ENCODE peak calls at places on chromosomes 13 and 19, in four cellular contexts. X is tibial nerve, M is heart left ventricle, O is body of pancreas. R is an unnamed sample.
A peak's percentile ranks its signal among the peaks of the same experiment; 100 is the strongest.

GRCh38 chr19:53553865-53554791 is 16.2 kb downstream of the ZNF331 start:
- DNase-seq in X (peak; percentile 79), M (peak; percentile 92), O (peak; percentile 81), R (peak; percentile 85)

GRCh38 chr13:113369881-113370280 is 6.0 kb upstream of the GRTP1 start:
- DNase-seq in X (no peak), M (no peak), O (no peak), R (no peak)

GRCh38 chr19:55452381-55453325 is 8.8 kb downstream of the ISOC2 start:
- DNase-seq in X (peak; percentile 43), M (peak; percentile 79), O (peak; percentile 45), R (peak; percentile 70)

GRCh38 chr13:47220453-47221150 is 323.7 kb upstream of the HTR2A start:
- DNase-seq in X (no peak), M (no peak), O (no peak), R (no peak)

GRCh38 chr13:51733656-51734334 is 70.2 kb downstream of the DHRS12 start:
- DNase-seq in X (no peak), M (no peak), O (no peak), R (no peak)

GRCh38 chr19:36266375-36266961 is 51.6 kb downstream of the ZNF146 start:
- DNase-seq in X (no peak), M (peak; percentile 83), O (no peak), R (no peak)

GRCh38 chr19:2575734-2576481 is 100.0 kb downstream of the GADD45B start:
- DNase-seq in X (peak; percentile 85), M (peak; percentile 91), O (peak; percentile 50), R (peak; percentile 70)

GRCh38 chr13:98435356-98435755 is 141.6 kb downstream of the STK24 start:
- DNase-seq in X (no peak), M (no peak), O (no peak), R (no peak)

GRCh38 chr13:51881296-51881695 is 19.5 kb downstream of the CCDC70 start:
- DNase-seq in X (no peak), M (no peak), O (no peak), R (no peak)

GRCh38 chr19:56547535-56547934 is 8.8 kb downstream of the ZFP28 start:
- DNase-seq in X (no peak), M (no peak), O (no peak), R (no peak)

GRCh38 chr19:18417250-18418033 is 1.8 kb upstream of the SSBP4 start:
- DNase-seq in X (peak; percentile 63), M (peak; percentile 90), O (peak; percentile 46), R (peak; percentile 50)

GRCh38 chr19:8212212-8212611 is 3.0 kb downstream of the CERS4 start:
- DNase-seq in X (no peak), M (no peak), O (no peak), R (no peak)

GRCh38 chr13:45718992-45719391 is 16.9 kb downstream of the CBY2 start:
- DNase-seq in X (no peak), M (no peak), O (no peak), R (no peak)

GRCh38 chr13:98443329-98443728 is 133.6 kb downstream of the STK24 start:
- DNase-seq in X (no peak), M (no peak), O (no peak), R (no peak)

GRCh38 chr19:38616265-38616664 is 1.5 kb downstream of the MAP4K1 start:
- DNase-seq in X (no peak), M (no peak), O (no peak), R (no peak)

DNA sequence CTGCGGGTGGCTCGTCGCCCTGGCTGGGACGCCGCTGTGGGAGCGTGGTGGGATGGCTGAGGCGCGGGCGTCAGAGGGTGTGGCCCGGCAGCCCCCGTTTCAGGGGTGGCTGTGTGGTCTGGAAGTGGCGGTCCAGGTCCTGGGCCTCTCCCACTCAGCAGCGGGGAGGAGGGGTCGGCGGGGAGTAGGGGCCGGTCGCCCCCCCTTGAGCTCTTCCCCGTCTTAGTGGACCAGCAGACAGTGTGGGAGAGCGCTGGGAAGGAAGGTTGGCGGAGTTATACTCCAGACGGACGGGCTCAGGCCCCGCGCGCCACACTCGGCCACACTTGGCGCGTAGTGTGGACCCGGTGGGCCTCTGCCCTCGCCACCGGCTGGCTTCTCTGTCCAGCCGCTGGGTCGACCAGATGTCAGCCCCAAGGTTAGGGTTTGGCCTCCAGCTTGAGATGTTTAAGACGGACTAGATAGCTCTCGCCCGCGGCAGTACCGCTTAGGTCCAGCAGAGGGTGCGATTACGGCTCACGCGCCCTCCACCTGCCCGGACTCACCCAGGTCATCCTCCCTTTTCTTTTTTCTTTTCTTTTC is 21.7 kb upstream of the ZNF429 start:
- DNase-seq in X (peak; percentile 23), M (peak; percentile 56), O (peak; percentile 73), R (peak; percentile 40)
- TF ChIP-seq CTCF in X (peak; percentile 44), M (peak; percentile 69), O (peak; percentile 77), R (peak; percentile 58)

GRCh38 chr13:91539458-91540156 is 141.2 kb downstream of the GPC5 start:
- DNase-seq in X (no peak), M (no peak), O (no peak), R (no peak)
- H3K27ac ChIP-seq in X (no peak overlapping the region), M (no peak overlapping the region), O (no peak overlapping the region), R (no peak overlapping the region)

DNA sequence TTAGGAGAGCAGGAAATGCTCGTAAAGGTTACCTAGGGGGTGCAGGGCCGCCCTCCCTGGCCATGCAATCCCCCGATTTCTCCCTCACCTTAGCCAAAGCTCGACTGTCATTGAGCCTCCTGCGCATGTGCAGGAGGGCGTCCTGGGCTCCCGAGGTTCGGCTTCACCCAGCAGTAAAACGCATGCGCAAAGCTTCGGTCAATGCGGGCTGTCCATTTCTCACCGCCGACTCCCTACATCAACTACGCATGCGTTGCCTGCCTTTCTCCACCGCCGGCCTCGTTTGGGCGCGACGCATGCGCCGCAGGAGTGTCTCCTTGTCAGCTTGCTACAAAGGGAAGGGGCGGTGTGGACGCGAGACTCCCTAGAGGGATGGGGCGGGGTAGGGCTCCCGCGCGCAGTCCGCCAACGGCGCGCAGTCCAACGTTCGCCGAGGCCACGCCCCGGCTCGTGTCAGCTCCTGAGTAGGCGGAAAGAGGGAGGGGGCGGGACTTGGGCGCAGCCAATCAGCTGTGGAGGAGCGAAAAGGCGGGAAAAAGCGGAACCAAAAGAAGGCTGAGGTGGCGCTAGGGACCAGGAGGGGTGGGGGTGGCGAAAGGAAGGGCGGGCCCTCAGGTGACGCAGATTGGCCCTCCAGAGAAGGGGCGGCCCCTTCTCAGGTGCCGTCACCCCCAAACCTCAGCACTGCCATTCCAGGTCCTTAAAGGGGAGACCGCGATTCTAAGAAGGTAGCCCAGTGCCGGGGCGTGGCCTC is at the start of the genes SYNGR4 and TMEM143:
- DNase-seq in X (peak; percentile 94), M (peak; percentile 99), O (peak; percentile 98), R (peak; percentile 99)
- TF ChIP-seq POLR2A in X (no peak), M (peak; percentile 59), O (peak; percentile 66), R (no peak)

DNA sequence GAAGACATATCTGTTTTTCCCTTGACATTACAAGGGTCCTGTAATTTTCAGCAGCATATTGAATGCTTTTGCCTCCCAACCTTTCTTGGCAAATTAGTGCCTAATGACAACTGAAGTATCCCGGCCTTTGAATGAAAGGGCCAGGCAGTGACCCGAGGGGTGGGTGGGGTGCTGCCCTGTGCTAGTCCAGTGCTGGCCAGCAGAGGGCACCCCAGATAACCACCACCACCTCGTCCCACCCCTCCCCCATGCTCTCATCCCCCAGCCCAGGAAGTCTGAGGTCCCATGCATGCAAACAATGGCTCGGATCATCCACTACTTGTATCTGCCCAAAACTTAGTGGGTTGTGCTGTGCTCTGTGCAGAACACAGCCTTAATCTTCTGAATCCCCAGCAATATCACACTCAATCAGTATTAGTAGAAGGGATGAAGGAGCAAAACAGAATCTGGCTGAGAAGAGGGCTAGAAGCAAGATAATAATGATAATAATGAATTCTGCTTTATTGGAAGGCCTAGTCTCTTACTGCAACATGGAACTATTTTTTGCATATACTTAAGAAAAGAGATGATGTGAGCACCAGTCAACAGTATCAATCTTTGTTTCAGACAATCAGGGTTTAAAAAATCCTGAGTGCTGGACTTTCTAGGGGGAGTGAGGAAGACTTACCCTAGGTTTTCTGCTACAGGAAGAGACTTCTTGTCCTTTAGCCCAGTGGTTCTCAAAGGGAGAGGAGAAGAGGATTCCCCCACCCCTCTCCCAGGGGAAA is 3.8 kb downstream of the ATP12A start:
- DNase-seq in X (peak; percentile 41), M (peak; percentile 41), O (peak; percentile 68), R (peak; percentile 75)
- TF ChIP-seq CTCF in X (peak; percentile 52), M (peak; percentile 75), O (peak; percentile 75), R (peak; percentile 76)

GRCh38 chr19:30449673-30450072 is 77.5 kb downstream of the ZNF536 start:
- DNase-seq in X (no peak), M (no peak), O (no peak), R (peak; percentile 13)

GRCh38 chr19:30448386-30449130 is 76.4 kb downstream of the ZNF536 start:
- DNase-seq in X (no peak), M (no peak), O (no peak), R (peak; percentile 16)

GRCh38 chr19:30450101-30450500 is 77.9 kb downstream of the ZNF536 start:
- DNase-seq in X (no peak), M (peak; percentile 51), O (no peak), R (peak; percentile 45)

GRCh38 chr19:30450945-30451344 is 78.8 kb downstream of the ZNF536 start:
- DNase-seq in X (no peak), M (no peak), O (no peak), R (no peak)

DNA sequence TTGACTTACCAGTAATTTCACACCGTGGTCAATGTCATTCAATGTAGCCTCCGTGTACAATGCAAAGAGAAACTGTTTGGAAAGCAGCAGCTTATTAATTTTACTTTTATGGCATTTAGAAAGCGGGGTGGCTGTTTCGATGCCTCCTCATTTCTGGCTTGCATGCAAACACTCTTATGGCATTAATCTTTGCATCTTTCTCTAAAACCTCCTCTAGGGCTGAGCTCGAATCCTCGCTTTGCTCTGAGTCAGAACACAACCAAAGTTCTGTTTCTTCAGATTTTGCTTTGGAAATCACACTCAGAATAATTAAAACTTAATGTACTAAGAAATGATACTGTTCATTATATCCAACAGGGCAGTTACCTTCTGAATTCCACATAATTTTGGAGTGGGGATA is 77.0 kb downstream of the ZNF536 start:
- DNase-seq in X (no peak), M (no peak), O (no peak), R (no peak)
- H3K27ac ChIP-seq in X (peak overlapping the region; percentile 80), M (no peak overlapping the region), O (no peak overlapping the region), R (peak overlapping the region; percentile 86)

GRCh38 chr19:1102407-1103106 is 1.2 kb upstream of the GPX4 start:
- DNase-seq in X (no peak), M (no peak), O (no peak), R (peak; percentile 66)
- TF ChIP-seq POLR2A in X (no peak), M (no peak), O (no peak), R (no peak)

DNA sequence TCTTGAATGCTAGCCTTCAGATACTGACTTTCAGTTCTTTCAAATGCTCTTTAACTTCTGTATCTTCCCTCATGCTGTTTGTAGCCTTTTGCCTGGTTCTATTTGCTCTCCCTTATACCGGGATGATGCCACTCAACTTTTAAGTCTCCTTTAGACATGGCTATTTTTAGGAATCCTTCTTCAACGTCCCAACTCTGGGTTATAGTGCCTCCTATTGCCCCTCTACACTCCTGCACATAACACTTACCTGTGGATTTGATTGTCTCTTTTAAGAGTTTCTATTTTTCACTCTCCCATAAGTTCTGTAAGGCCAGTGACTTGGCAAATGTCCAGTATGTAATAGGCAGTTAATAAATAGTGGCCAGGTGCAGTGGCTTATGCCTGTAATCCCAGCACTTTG is 343.0 kb downstream of the KLF5 start:
- DNase-seq in X (no peak), M (no peak), O (no peak), R (no peak)
- TF ChIP-seq CTCF in X (no peak), M (no peak), O (no peak), R (no peak)